ENCODE peak calls at places on chromosomes 7 and 10, in nine cellular contexts. C, O, U, W, N, T, Z, F and L are unnamed samples.

GRCh38 chr10:76675951-76676587 is 961.5 kb downstream of the KCNMA1 start:
- DNase-seq in C (peak), O (no peak), U (no peak), W (peak), N (no peak), T (no peak), Z (peak), F (no peak), L (peak)

GRCh38 chr7:116403265-116403664 is 96.3 kb upstream of the CAV2 start:
- DNase-seq in C (no peak), O (no peak), U (no peak), W (no peak), N (peak), T (no peak), Z (no peak), F (no peak), L (no peak)

GRCh38 chr7:5041047-5041446 is 4.6 kb upstream of the RBAK start:
- DNase-seq in C (no peak), O (no peak), U (no peak), W (no peak), N (no peak), T (no peak), Z (no peak), F (no peak), L (no peak)

GRCh38 chr7:6622129-6622710 is 6.8 kb downstream of the ZNF853 start:
- DNase-seq in C (no peak), O (no peak), U (no peak), W (no peak), N (no peak), T (no peak), Z (no peak), F (no peak), L (no peak)

GRCh38 chr7:20647051-20647450 is 31.6 kb downstream of the ABCB5 start:
- DNase-seq in C (no peak), O (no peak), U (no peak), W (no peak), N (no peak), T (no peak), Z (no peak), F (no peak), L (peak)

GRCh38 chr10:7202804-7203203 is 208.0 kb downstream of the SFMBT2 start:
- DNase-seq in C (no peak), O (no peak), U (no peak), W (no peak), N (no peak), T (no peak), Z (no peak), F (no peak), L (no peak)

GRCh38 chr7:127798023-127798422 is 146.0 kb downstream of the SND1 start:
- DNase-seq in C (peak), O (peak), U (no peak), W (peak), N (no peak), T (no peak), Z (no peak), F (no peak), L (no peak)

GRCh38 chr7:151320263-151320845 is 21.3 kb upstream of the NUB1 start:
- DNase-seq in C (no peak), O (no peak), U (no peak), W (no peak), N (no peak), T (no peak), Z (peak), F (no peak), L (no peak)

DNA sequence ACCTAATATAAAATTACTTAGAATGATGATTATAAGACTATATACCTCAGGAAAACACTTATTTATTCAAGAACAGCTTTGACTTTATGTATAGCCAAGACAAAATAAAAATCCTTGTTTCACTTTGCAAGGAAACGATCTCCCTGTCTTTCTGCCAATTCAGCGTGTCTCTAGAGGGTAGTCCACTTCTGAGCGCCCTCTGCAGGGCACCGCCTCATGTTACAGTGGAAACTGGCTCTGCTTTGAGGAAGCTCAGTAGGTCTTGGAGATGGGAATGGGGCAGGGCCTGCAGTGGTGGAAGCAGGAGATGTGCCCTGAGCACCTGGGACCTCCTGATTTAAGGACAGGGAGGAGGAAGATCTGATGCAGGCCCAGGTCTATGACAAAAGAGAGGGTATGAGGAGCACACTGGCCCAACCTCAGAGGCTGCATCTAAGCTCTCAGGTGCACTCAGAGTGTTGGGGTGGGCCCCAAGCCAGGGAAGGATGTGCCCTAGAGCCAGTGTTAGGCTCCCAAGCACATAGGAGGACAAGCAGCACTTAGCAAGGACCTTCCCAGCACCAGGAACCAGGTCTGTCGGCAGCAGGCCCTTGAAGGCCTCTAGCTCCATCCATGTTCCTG is 481.0 kb downstream of the TNS3 start:
- DNase-seq in C (no peak), O (peak), U (peak), W (peak), N (peak), T (no peak), Z (no peak), F (peak), L (no peak)
- TF ChIP-seq CTCF in C (no peak), O (peak), U (peak), W (peak), N (peak), T (peak), Z (no peak), F (peak), L (no peak)

GRCh38 chr10:102435529-102436233 is 3.3 kb upstream of the CUEDC2 start:
- DNase-seq in C (no peak), O (no peak), U (no peak), W (no peak), N (no peak), T (no peak), Z (no peak), F (no peak), L (no peak)
- TF ChIP-seq POLR2A in C (no peak), O (no peak), U (no peak), W (no peak), N (no peak), T (no peak), Z (no peak), F (no peak), L (no peak)

GRCh38 chr7:25686493-25686892 is 458.2 kb upstream of the NPVF start:
- DNase-seq in C (no peak), O (no peak), U (no peak), W (no peak), N (no peak), T (no peak), Z (no peak), F (no peak), L (no peak)
- TF ChIP-seq CTCF in C (no peak), O (no peak), U (no peak), W (no peak), N (no peak), T (no peak), Z (no peak), F (no peak), L (no peak)

GRCh38 chr10:100987685-100988049 is 324 bp downstream of the TWNK start:
- DNase-seq in C (no peak), O (no peak), U (no peak), W (no peak), N (no peak), T (no peak), Z (no peak), F (no peak), L (no peak)

GRCh38 chr10:100985336-100985735 is 2.0 kb downstream of the MRPL43 start:
- DNase-seq in C (no peak), O (peak), U (no peak), W (no peak), N (no peak), T (peak), Z (peak), F (peak), L (no peak)

GRCh38 chr10:100988166-100988565 is 823 bp downstream of the TWNK start:
- DNase-seq in C (no peak), O (no peak), U (no peak), W (no peak), N (no peak), T (peak), Z (no peak), F (no peak), L (no peak)

GRCh38 chr10:100986623-100986951 is 710 bp downstream of the MRPL43 start:
- DNase-seq in C (no peak), O (no peak), U (no peak), W (no peak), N (no peak), T (no peak), Z (peak), F (no peak), L (no peak)

GRCh38 chr10:100986952-100987684 is at the start of the genes MRPL43 and TWNK:
- DNase-seq in C (peak), O (peak), U (peak), W (peak), N (peak), T (peak), Z (peak), F (peak), L (peak)
- TF ChIP-seq POLR2A in C (peak), O (peak), U (peak), W (peak), N (no peak), T (no peak), Z (no peak), F (peak), L (no peak)

GRCh38 chr7:139133335-139134139 is 24.0 kb upstream of the ZC3HAV1 start:
- DNase-seq in C (peak), O (peak), U (peak), W (peak), N (peak), T (peak), Z (peak), F (peak), L (peak)

DNA sequence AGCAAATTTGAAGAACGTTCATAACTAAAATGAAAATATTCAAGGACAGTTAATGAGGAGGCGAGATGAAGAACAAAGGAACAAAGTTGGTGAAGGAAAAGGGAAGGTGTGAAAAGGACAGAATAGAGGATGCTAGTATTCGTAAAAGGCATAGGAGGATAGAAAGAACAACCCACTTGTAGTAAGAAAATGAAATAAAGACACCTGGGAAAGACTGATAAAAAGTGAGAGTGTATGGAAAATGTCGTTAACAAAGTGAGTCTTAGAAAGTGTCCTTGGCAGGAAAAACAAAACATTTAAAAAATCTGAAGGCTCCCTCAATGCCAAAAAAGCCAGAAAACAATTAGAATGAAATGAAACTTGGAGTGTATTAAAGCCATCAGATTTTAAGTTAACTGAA is 29.6 kb upstream of the ZC3HAV1 start:
- DNase-seq in C (no peak), O (no peak), U (no peak), W (no peak), N (no peak), T (no peak), Z (no peak), F (no peak), L (no peak)
- TF ChIP-seq CTCF in C (no peak), O (no peak), U (no peak), W (no peak), N (no peak), T (no peak), Z (no peak), F (no peak), L (no peak)

GRCh38 chr10:74825371-74826141 is 844 bp upstream of the KAT6B start:
- DNase-seq in C (no peak), O (peak), U (no peak), W (peak), N (no peak), T (peak), Z (peak), F (no peak), L (peak)

GRCh38 chr10:74824184-74825032 is 2.0 kb upstream of the KAT6B start:
- DNase-seq in C (peak), O (peak), U (no peak), W (no peak), N (no peak), T (peak), Z (peak), F (peak), L (no peak)

GRCh38 chr10:74826142-74827044 is at the start of gene KAT6B:
- DNase-seq in C (peak), O (peak), U (peak), W (peak), N (peak), T (peak), Z (peak), F (peak), L (peak)

GRCh38 chr10:74823791-74824183 is 2.6 kb upstream of the KAT6B start:
- DNase-seq in C (no peak), O (no peak), U (no peak), W (no peak), N (peak), T (no peak), Z (no peak), F (no peak), L (no peak)

DNA sequence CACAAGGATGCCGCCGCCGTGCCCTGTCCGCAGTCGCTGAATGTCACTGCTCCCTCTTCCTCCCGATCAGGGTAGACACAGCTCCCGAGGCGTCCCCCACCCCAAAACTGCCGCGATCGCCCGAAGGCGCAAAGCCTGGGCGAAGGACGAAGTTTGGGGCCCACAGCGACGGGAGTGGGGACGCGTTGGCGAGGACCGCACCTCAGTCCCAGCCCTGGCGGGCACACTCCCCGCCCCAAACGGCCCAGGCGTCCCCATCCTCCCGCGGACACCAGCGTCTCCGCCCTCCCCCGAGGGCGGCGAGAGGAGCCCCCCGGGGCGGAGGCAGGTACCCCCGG is 1.4 kb upstream of the KAT6B start:
- DNase-seq in C (peak), O (peak), U (peak), W (peak), N (no peak), T (peak), Z (peak), F (no peak), L (peak)
- TF ChIP-seq POLR2A in C (no peak), O (no peak), U (no peak), W (no peak), N (no peak), T (no peak), Z (no peak), F (no peak), L (no peak)

GRCh38 chr10:3162533-3162932 is 10.0 kb downstream of the PITRM1 start:
- DNase-seq in C (no peak), O (no peak), U (no peak), W (no peak), N (no peak), T (no peak), Z (peak), F (no peak), L (no peak)
- TF ChIP-seq CTCF in C (no peak), O (no peak), U (no peak), W (no peak), N (no peak), T (no peak), Z (no peak), F (no peak), L (no peak)